ENCODE peak calls at places on chromosomes 5 and 9, in nine cellular contexts. T is CD8-positive, alpha-beta T cell; G is gastrocnemius medialis; D is AG04450; U is adrenal gland; M is tibial nerve; O is choroid plexus epithelial cell; L is fibroblast of mammary gland; Q is mucosa of descending colon. P is an unnamed sample.
A peak's percentile ranks its signal among the peaks of the same experiment; 100 is the strongest.

GRCh38 chr5:139183502-139183901 is 14.7 kb downstream of the SIL1 start:
- DNase-seq in M (no peak), T (no peak), D (no peak), G (no peak), L (no peak), Q (no peak), U (no peak), O (no peak), P (no peak)

GRCh38 chr9:16062542-16063240 is 509.8 kb downstream of the CCDC171 start:
- DNase-seq in U (no peak), M (no peak), L (peak; percentile 98), O (peak; percentile 96), D (peak; percentile 90), G (no peak), Q (no peak), T (no peak), P (no peak)

GRCh38 chr9:79233542-79233941 is 338.2 kb upstream of the TLE4 start:
- DNase-seq in Q (no peak), T (no peak), D (no peak), M (no peak), U (no peak), G (no peak), L (peak; percentile 58), O (peak; percentile 79), P (no peak)

GRCh38 chr9:4099961-4100360 is 199.9 kb downstream of the GLIS3 start:
- DNase-seq in T (no peak), G (no peak), O (peak; percentile 72), Q (no peak), D (no peak), U (no peak), M (no peak), L (peak; percentile 88), P (no peak)

GRCh38 chr9:133711428-133712220 is 26.5 kb downstream of the SARDH start:
- DNase-seq in M (no peak), U (peak; percentile 75), D (peak; percentile 37), T (no peak), O (peak; percentile 88), G (no peak), L (peak; percentile 55), Q (no peak), P (no peak)

GRCh38 chr9:115278241-115279035 is 160.5 kb upstream of the TNC start:
- DNase-seq in O (no peak), M (no peak), T (no peak), Q (no peak), L (no peak), G (no peak), D (no peak), U (no peak), P (no peak)

GRCh38 chr5:84113246-84114118 is 271.2 kb downstream of the EDIL3 start:
- DNase-seq in M (no peak), T (no peak), D (no peak), Q (no peak), U (no peak), L (no peak), O (peak; percentile 73), G (no peak), P (no peak)

GRCh38 chr9:33924978-33925797 is 108.2 kb downstream of the UBE2R2 start:
- DNase-seq in G (no peak), T (no peak), U (peak; percentile 84), L (peak; percentile 70), D (peak; percentile 16), M (no peak), O (peak; percentile 84), Q (peak; percentile 66), P (no peak)

GRCh38 chr9:16656432-16657169 is 213.9 kb downstream of the BNC2 start:
- DNase-seq in U (no peak), D (no peak), L (no peak), O (no peak), G (no peak), Q (no peak), T (no peak), M (no peak), P (no peak)

GRCh38 chr9:126521551-126521950 is 92.2 kb upstream of the LMX1B start:
- DNase-seq in T (no peak), D (no peak), Q (no peak), M (no peak), U (no peak), O (no peak), G (no peak), L (no peak), P (no peak)

GRCh38 chr5:132496631-132497487 is 6.3 kb upstream of the IRF1 start:
- DNase-seq in L (peak; percentile 81), O (peak; percentile 88), G (peak; percentile 58), D (peak; percentile 67), Q (peak; percentile 95), U (peak; percentile 95), M (peak; percentile 78), T (peak; percentile 49), P (peak; percentile 59)

GRCh38 chr5:59038169-59039002 is 455.5 kb downstream of the RAB3C start:
- DNase-seq in O (peak; percentile 34), U (no peak), M (no peak), L (peak; percentile 24), D (no peak), G (no peak), Q (no peak), T (no peak), P (no peak)
- H3K4me3 ChIP-seq in O (peak overlapping the region; percentile 80), U (peak overlapping the region; percentile 30), M (peak overlapping the region; percentile 67), L (peak overlapping the region; percentile 70), D (peak overlapping the region; percentile 92), G (peak overlapping the region; percentile 82), Q (peak overlapping the region; percentile 29), T (peak overlapping the region; percentile 59), P (peak overlapping the region; percentile 75)

GRCh38 chr5:172175263-172175719 is 12.7 kb downstream of the STK10 start:
- DNase-seq in L (no peak), M (no peak), Q (peak; percentile 66), G (peak; percentile 18), D (no peak), U (no peak), T (peak; percentile 89), O (no peak), P (no peak)
- H3K4me3 ChIP-seq in L (no peak overlapping the region), M (peak overlapping the region; percentile 27), Q (no peak overlapping the region), G (no peak overlapping the region), D (no peak overlapping the region), U (no peak overlapping the region), T (peak overlapping the region; percentile 69), O (no peak overlapping the region), P (no peak overlapping the region)

GRCh38 chr9:130915096-130915447 is 18.5 kb upstream of the QRFP start:
- DNase-seq in L (no peak), D (no peak), Q (no peak), O (no peak), G (no peak), M (no peak), T (no peak), U (no peak), P (no peak)
- H3K4me3 ChIP-seq in L (no peak overlapping the region), D (no peak overlapping the region), Q (no peak overlapping the region), O (no peak overlapping the region), G (no peak overlapping the region), M (no peak overlapping the region), T (no peak overlapping the region), U (no peak overlapping the region), P (no peak overlapping the region)

DNA sequence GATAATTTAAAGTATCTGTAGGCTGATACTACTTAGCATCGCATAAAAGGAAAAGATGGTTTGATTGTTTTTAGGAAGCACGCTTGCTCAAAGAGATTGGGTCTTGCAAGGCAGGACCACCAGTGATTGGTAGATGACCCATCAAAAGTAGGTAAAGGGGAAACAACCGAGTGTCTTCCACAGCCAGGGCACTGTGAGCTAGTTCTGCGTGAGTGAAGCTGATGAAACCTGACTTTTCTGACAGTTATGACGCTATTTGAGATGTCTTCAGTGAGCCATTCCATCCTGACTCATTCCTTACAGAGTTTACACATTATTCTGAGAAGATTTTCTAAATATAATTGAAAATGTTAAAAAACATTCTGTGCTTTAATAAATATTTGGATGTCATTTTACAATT is 49.7 kb downstream of the BASP1 start:
- DNase-seq in U (no peak), Q (no peak), L (peak; percentile 66), O (peak; percentile 30), T (no peak), D (no peak), G (no peak), M (no peak), P (no peak)
- H3K4me3 ChIP-seq in U (no peak overlapping the region), Q (no peak overlapping the region), L (no peak overlapping the region), O (no peak overlapping the region), T (no peak overlapping the region), D (no peak overlapping the region), G (no peak overlapping the region), M (no peak overlapping the region), P (no peak overlapping the region)

GRCh38 chr9:110316255-110316921 is 21.3 kb downstream of the TXNDC8 start:
- DNase-seq in U (no peak), G (no peak), T (no peak), M (no peak), O (peak; percentile 33), Q (no peak), D (no peak), L (peak; percentile 23), P (no peak)
- H3K4me3 ChIP-seq in U (no peak overlapping the region), G (no peak overlapping the region), T (no peak overlapping the region), M (peak overlapping the region; percentile 18), O (no peak overlapping the region), Q (no peak overlapping the region), D (no peak overlapping the region), L (no peak overlapping the region), P (no peak overlapping the region)

GRCh38 chr9:35511453-35511852 is 21.5 kb downstream of the RUSC2 start:
- DNase-seq in O (no peak), L (no peak), D (no peak), U (no peak), M (no peak), T (no peak), G (no peak), Q (no peak), P (no peak)
- H3K4me3 ChIP-seq in O (no peak overlapping the region), L (no peak overlapping the region), D (no peak overlapping the region), U (no peak overlapping the region), M (no peak overlapping the region), T (no peak overlapping the region), G (no peak overlapping the region), Q (no peak overlapping the region), P (no peak overlapping the region)